ENCODE peak calls at places on chromosomes 2 and 18, in four cellular contexts. One of them, this sample, is unnamed.
A peak's percentile ranks its signal among the peaks of the same experiment; 100 is the strongest.

GRCh38 chr18:80253871-80254492 is 6.7 kb upstream of the PARD6G start:
- DNase-seq in left ventricle myocardium inferior: no peak
- DNase-seq in kidney: no peak
- DNase-seq in ovary: no peak
- DNase-seq in this sample: no peak

GRCh38 chr2:10236571-10237391 is 65.9 kb upstream of the HPCAL1 start:
- DNase-seq in left ventricle myocardium inferior: peak; percentile 12
- DNase-seq in kidney: no peak
- DNase-seq in ovary: no peak
- DNase-seq in this sample: no peak

GRCh38 chr2:241274127-241274526 is 41.3 kb downstream of the HDLBP start:
- DNase-seq in left ventricle myocardium inferior: no peak
- DNase-seq in kidney: no peak
- DNase-seq in ovary: no peak
- DNase-seq in this sample: no peak

GRCh38 chr2:121529439-121530209 is 1.1 kb upstream of the RNU4ATAC start:
- DNase-seq in left ventricle myocardium inferior: peak; percentile 74
- DNase-seq in kidney: peak; percentile 90
- DNase-seq in ovary: no peak
- DNase-seq in this sample: peak; percentile 71

GRCh38 chr2:230583593-230583992 is 129.0 kb upstream of the CAB39 start:
- DNase-seq in left ventricle myocardium inferior: no peak
- DNase-seq in kidney: no peak
- DNase-seq in ovary: no peak
- DNase-seq in this sample: no peak

GRCh38 chr2:26292646-26293045 is 47.9 kb downstream of the HADHB start:
- DNase-seq in left ventricle myocardium inferior: no peak
- DNase-seq in kidney: no peak
- DNase-seq in ovary: no peak
- DNase-seq in this sample: no peak

GRCh38 chr2:194105358-194105757 is 1551.7 kb upstream of the SLC39A10 start:
- DNase-seq in left ventricle myocardium inferior: no peak
- DNase-seq in kidney: no peak
- DNase-seq in ovary: no peak
- DNase-seq in this sample: no peak

GRCh38 chr2:43426305-43427031 is 169.4 kb downstream of the THADA start:
- DNase-seq in left ventricle myocardium inferior: no peak
- DNase-seq in kidney: peak; percentile 72
- DNase-seq in ovary: no peak
- DNase-seq in this sample: no peak

GRCh38 chr18:12599543-12599942 is 58.4 kb downstream of the SPIRE1 start:
- DNase-seq in left ventricle myocardium inferior: no peak
- DNase-seq in kidney: no peak
- DNase-seq in ovary: no peak
- DNase-seq in this sample: no peak

GRCh38 chr2:79511320-79511951 is 1.4 kb upstream of the CTNNA2 start:
- DNase-seq in left ventricle myocardium inferior: no peak
- DNase-seq in kidney: no peak
- DNase-seq in ovary: peak; percentile 14
- DNase-seq in this sample: peak; percentile 57

GRCh38 chr18:45168883-45169585 is 446.2 kb upstream of the SLC14A2 start:
- DNase-seq in left ventricle myocardium inferior: no peak
- DNase-seq in kidney: no peak
- DNase-seq in ovary: no peak
- DNase-seq in this sample: no peak

GRCh38 chr2:233990261-233990798 is 60.2 kb upstream of the SPP2 start:
- DNase-seq in left ventricle myocardium inferior: no peak
- DNase-seq in kidney: no peak
- DNase-seq in ovary: no peak
- DNase-seq in this sample: no peak

GRCh38 chr2:64777841-64778240 is 124.1 kb upstream of the SERTAD2 start:
- DNase-seq in left ventricle myocardium inferior: no peak
- DNase-seq in kidney: no peak
- DNase-seq in ovary: no peak
- DNase-seq in this sample: no peak

GRCh38 chr2:180657054-180657453 is 323.4 kb upstream of the UBE2E3 start:
- DNase-seq in left ventricle myocardium inferior: no peak
- DNase-seq in kidney: no peak
- DNase-seq in ovary: no peak
- DNase-seq in this sample: no peak

GRCh38 chr18:48365965-48366364 is 43.2 kb downstream of the ZBTB7C start:
- DNase-seq in left ventricle myocardium inferior: no peak
- DNase-seq in kidney: no peak
- DNase-seq in ovary: no peak
- DNase-seq in this sample: no peak

GRCh38 chr2:190668892-190669291 is 20.0 kb downstream of the NAB1 start:
- DNase-seq in left ventricle myocardium inferior: no peak
- DNase-seq in kidney: no peak
- DNase-seq in ovary: no peak
- DNase-seq in this sample: no peak

DNA sequence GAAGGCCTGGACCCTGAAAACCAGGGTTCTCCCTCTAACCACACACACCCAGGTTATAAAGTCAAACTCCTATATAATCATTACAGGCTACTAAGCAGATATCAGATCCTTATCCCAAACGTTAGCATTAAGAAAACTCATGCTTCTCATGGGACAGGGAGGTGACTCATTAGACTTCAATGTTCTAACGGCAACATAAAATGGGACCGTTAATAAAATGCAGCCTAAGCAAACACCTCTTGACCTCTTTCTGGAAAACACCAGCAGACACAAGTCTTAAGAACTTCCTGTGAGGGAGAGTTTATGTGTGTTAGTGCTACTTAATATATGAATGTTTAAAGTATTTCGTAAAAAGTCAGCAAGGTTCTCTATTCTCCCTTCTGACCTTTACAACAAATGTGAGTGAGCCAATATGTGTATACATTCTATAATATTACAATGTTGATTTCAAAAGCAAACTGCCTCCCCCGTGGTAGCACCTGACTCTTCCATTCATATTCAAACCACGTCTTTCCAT is 31.7 kb downstream of the LPIN2 start:
- DNase-seq in left ventricle myocardium inferior: no peak
- DNase-seq in kidney: no peak
- DNase-seq in ovary: no peak
- DNase-seq in this sample: no peak
- H3K4me3 ChIP-seq in left ventricle myocardium inferior: no peak overlapping the region
- H3K4me3 ChIP-seq in kidney: peak overlapping the region; percentile 42
- H3K4me3 ChIP-seq in ovary: no peak overlapping the region
- H3K4me3 ChIP-seq in this sample: peak overlapping the region; percentile 16

DNA sequence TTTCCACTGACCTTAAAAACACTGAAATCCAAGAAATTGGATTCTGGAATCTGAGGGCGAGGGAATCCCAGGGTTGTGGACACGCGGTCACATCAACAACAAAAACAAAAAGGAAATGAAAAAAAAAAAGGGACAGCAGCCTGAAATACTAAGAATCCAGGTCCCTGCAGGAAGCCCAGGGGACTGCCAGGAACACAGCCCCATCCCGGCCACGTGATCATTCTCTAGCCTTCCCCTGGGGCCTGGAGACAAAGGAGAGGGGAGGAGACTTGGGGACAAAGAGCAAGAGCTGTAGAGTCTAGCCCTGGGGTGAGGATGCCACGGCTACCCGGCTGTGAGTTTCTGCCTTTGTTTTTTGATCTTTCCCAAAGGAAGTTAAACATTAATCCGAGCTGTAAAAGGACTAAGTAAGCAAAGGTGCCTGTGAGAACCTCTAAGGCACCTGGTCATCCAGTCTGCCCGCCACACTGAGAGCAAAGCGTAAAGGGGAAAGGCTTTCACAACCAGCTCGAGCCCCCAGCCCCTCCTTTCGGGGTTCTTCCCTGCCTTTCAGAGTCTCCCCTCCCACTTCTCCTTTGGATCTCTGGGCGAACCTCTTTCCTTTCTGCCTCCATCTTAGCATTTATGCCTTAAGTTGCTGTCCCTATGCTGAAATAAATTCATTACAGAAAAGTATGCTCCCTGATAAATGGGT is 57.9 kb upstream of the MSH2 start:
- DNase-seq in left ventricle myocardium inferior: peak; percentile 64
- DNase-seq in kidney: peak; percentile 93
- DNase-seq in ovary: peak; percentile 52
- DNase-seq in this sample: peak; percentile 79
- H3K27ac ChIP-seq in left ventricle myocardium inferior: peak overlapping the region; percentile 85
- H3K27ac ChIP-seq in kidney: peak overlapping the region; percentile 95
- H3K27ac ChIP-seq in ovary: peak overlapping the region; percentile 68
- H3K27ac ChIP-seq in this sample: peak overlapping the region; percentile 95

GRCh38 chr2:236112466-236112865 is 55.7 kb downstream of the GBX2 start:
- DNase-seq in left ventricle myocardium inferior: no peak
- DNase-seq in kidney: peak; percentile 45
- DNase-seq in ovary: no peak
- DNase-seq in this sample: no peak

GRCh38 chr2:236109473-236109872 is 58.7 kb downstream of the GBX2 start:
- DNase-seq in left ventricle myocardium inferior: no peak
- DNase-seq in kidney: no peak
- DNase-seq in ovary: no peak
- DNase-seq in this sample: no peak

GRCh38 chr2:236114959-236115358 is 53.2 kb downstream of the GBX2 start:
- DNase-seq in left ventricle myocardium inferior: no peak
- DNase-seq in kidney: no peak
- DNase-seq in ovary: no peak
- DNase-seq in this sample: no peak

GRCh38 chr2:236117396-236117795 is 50.8 kb downstream of the GBX2 start:
- DNase-seq in left ventricle myocardium inferior: no peak
- DNase-seq in kidney: no peak
- DNase-seq in ovary: no peak
- DNase-seq in this sample: no peak

GRCh38 chr2:236113425-236113824 is 54.8 kb downstream of the GBX2 start:
- DNase-seq in left ventricle myocardium inferior: no peak
- DNase-seq in kidney: no peak
- DNase-seq in ovary: no peak
- DNase-seq in this sample: no peak
- H3K4me3 ChIP-seq in left ventricle myocardium inferior: no peak overlapping the region
- H3K4me3 ChIP-seq in kidney: no peak overlapping the region
- H3K4me3 ChIP-seq in ovary: no peak overlapping the region
- H3K4me3 ChIP-seq in this sample: no peak overlapping the region

DNA sequence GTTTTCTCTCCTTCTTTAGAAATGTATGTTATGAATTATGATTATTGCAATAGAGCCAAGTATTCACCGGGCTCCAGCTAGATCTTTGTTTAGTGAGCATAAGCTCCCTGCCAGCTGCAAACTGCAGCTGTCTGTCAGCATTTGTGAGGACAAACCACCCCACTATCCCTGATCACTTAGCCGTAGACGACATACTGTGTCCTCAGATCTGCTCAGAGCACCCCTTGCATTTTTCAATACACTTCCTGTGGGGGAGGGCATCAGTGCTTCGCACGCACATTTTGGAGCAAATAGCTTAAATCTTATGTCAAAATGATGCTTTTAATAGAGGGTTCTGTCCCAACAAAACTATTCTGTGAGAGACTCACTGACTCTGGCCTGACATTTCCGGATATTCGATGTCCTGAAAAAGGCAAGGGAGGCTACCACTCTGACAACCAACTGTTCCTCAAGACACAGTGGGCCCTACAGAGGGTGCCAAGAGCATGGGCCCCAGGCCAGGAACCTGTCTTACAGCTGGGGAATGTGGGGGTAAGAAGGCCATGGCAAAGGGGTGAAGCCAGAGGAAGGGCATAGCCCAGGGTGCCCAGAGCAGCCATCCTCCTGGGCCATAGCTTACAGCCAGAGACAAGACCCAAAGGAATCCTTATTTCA is 346.0 kb downstream of the ARHGAP15 start:
- DNase-seq in left ventricle myocardium inferior: peak; percentile 16
- DNase-seq in kidney: peak; percentile 54
- DNase-seq in ovary: no peak
- DNase-seq in this sample: no peak
- H3K27ac ChIP-seq in left ventricle myocardium inferior: peak overlapping the region; percentile 66
- H3K27ac ChIP-seq in kidney: peak overlapping the region; percentile 73
- H3K27ac ChIP-seq in ovary: no peak overlapping the region
- H3K27ac ChIP-seq in this sample: no peak overlapping the region

GRCh38 chr2:113791697-113792590 is 35.5 kb upstream of the SLC35F5 start:
- DNase-seq in left ventricle myocardium inferior: no peak
- DNase-seq in kidney: no peak
- DNase-seq in ovary: no peak
- DNase-seq in this sample: no peak
- H3K4me3 ChIP-seq in left ventricle myocardium inferior: no peak overlapping the region
- H3K4me3 ChIP-seq in kidney: peak overlapping the region; percentile 29
- H3K4me3 ChIP-seq in ovary: no peak overlapping the region
- H3K4me3 ChIP-seq in this sample: no peak overlapping the region

GRCh38 chr18:76618721-76619120 is 123.7 kb upstream of the ZNF516 start:
- DNase-seq in left ventricle myocardium inferior: no peak
- DNase-seq in kidney: no peak
- DNase-seq in ovary: peak; percentile 48
- DNase-seq in this sample: no peak

GRCh38 chr18:76621782-76622495 is 126.9 kb upstream of the ZNF516 start:
- DNase-seq in left ventricle myocardium inferior: no peak
- DNase-seq in kidney: no peak
- DNase-seq in ovary: no peak
- DNase-seq in this sample: no peak

GRCh38 chr18:76619342-76620315 is 124.6 kb upstream of the ZNF516 start:
- DNase-seq in left ventricle myocardium inferior: peak; percentile 64
- DNase-seq in kidney: peak; percentile 88
- DNase-seq in ovary: peak; percentile 83
- DNase-seq in this sample: peak; percentile 57

GRCh38 chr18:76621184-76621583 is 126.1 kb upstream of the ZNF516 start:
- DNase-seq in left ventricle myocardium inferior: no peak
- DNase-seq in kidney: no peak
- DNase-seq in ovary: no peak
- DNase-seq in this sample: no peak

GRCh38 chr18:76620326-76620813 is 125.3 kb upstream of the ZNF516 start:
- DNase-seq in left ventricle myocardium inferior: peak; percentile 64
- DNase-seq in kidney: peak; percentile 77
- DNase-seq in ovary: peak; percentile 82
- DNase-seq in this sample: peak; percentile 63
- H3K27ac ChIP-seq in left ventricle myocardium inferior: peak overlapping the region; percentile 64
- H3K27ac ChIP-seq in kidney: no peak overlapping the region
- H3K27ac ChIP-seq in ovary: peak overlapping the region; percentile 88
- H3K27ac ChIP-seq in this sample: no peak overlapping the region

This sample was measured in pancreas.